ENCODE peak calls at places on chromosome 14, in eight cellular contexts. L, B, O, V, N, F, C and M are unnamed samples.
A peak's percentile ranks its signal among the peaks of the same experiment; 100 is the strongest.

GRCh38 chr14:23602181-23603095 is 23.8 kb upstream of the JPH4 start:
- DNase-seq in L (no peak), B (no peak), O (no peak), V (no peak), N (no peak), F (no peak), C (no peak), M (no peak)

GRCh38 chr14:106511411-106512198 is 985.2 kb downstream of the TMEM121 start:
- DNase-seq in L (no peak), B (no peak), O (no peak), V (no peak), N (no peak), F (no peak), C (no peak), M (no peak)

GRCh38 chr14:22829661-22830328 is at the start of gene MRPL52:
- DNase-seq in L (peak; percentile 91), B (peak; percentile 93), O (peak; percentile 87), V (peak; percentile 90), N (peak; percentile 77), F (no peak), C (peak; percentile 79), M (peak; percentile 92)

GRCh38 chr14:76516884-76517283 is 140.9 kb downstream of the ESRRB start:
- DNase-seq in L (no peak), B (no peak), O (no peak), V (no peak), N (no peak), F (no peak), C (no peak), M (no peak)

GRCh38 chr14:23645504-23645811 is 9.3 kb downstream of the DHRS2 start:
- DNase-seq in L (no peak), B (no peak), O (no peak), V (no peak), N (no peak), F (no peak), C (no peak), M (no peak)

GRCh38 chr14:97350894-97351713 is 553.9 kb downstream of the VRK1 start:
- DNase-seq in L (no peak), B (no peak), O (no peak), V (peak; percentile 40), N (no peak), F (no peak), C (no peak), M (no peak)

GRCh38 chr14:91919814-91920213 is 27.7 kb downstream of the FBLN5 start:
- DNase-seq in L (no peak), B (no peak), O (no peak), V (no peak), N (no peak), F (no peak), C (no peak), M (no peak)

GRCh38 chr14:74133833-74134481 is 49.2 kb downstream of the LIN52 start:
- DNase-seq in L (no peak), B (no peak), O (no peak), V (no peak), N (no peak), F (no peak), C (no peak), M (no peak)

GRCh38 chr14:65302571-65303184 is 109.9 kb upstream of the FUT8 start:
- DNase-seq in L (no peak), B (peak; percentile 46), O (no peak), V (peak; percentile 60), N (no peak), F (no peak), C (no peak), M (no peak)

GRCh38 chr14:50875359-50876090 is 3.7 kb downstream of the ABHD12B start:
- DNase-seq in L (no peak), B (no peak), O (no peak), V (no peak), N (peak; percentile 42), F (no peak), C (no peak), M (no peak)

GRCh38 chr14:84129028-84129427 is 1400.9 kb upstream of the FLRT2 start:
- DNase-seq in L (no peak), B (no peak), O (no peak), V (no peak), N (no peak), F (no peak), C (no peak), M (peak; percentile 28)

GRCh38 chr14:35046751-35047536 is 872 bp downstream of the FAM177A1 start:
- DNase-seq in L (peak; percentile 69), B (peak; percentile 77), O (peak; percentile 61), V (peak; percentile 58), N (no peak), F (no peak), C (peak; percentile 37), M (peak; percentile 60)

GRCh38 chr14:77918448-77918847 is 118.5 kb downstream of the ADCK1 start:
- DNase-seq in L (no peak), B (no peak), O (no peak), V (no peak), N (no peak), F (no peak), C (no peak), M (no peak)

GRCh38 chr14:78997811-78998210 is 827.6 kb downstream of the NRXN3 start:
- DNase-seq in L (no peak), B (peak; percentile 17), O (no peak), V (no peak), N (no peak), F (no peak), C (no peak), M (no peak)

GRCh38 chr14:35390577-35391387 is 13.8 kb downstream of the NFKBIA start:
- DNase-seq in L (peak; percentile 56), B (no peak), O (no peak), V (no peak), N (no peak), F (no peak), C (no peak), M (no peak)

GRCh38 chr14:35229084-35229483 is 63.1 kb upstream of the PSMA6 start:
- DNase-seq in L (no peak), B (no peak), O (no peak), V (no peak), N (no peak), F (no peak), C (no peak), M (no peak)

GRCh38 chr14:80974338-80975078 is 19.1 kb downstream of the TSHR start:
- DNase-seq in L (no peak), B (no peak), O (no peak), V (no peak), N (no peak), F (no peak), C (no peak), M (no peak)
- TF ChIP-seq POLR2AphosphoS5 in L (no peak), B (no peak), O (no peak), V (no peak), N (no peak), F (no peak), C (no peak), M (no peak)

GRCh38 chr14:26088260-26088659 is 509.6 kb downstream of the NOVA1 start:
- DNase-seq in L (no peak), B (no peak), O (no peak), V (no peak), N (no peak), F (no peak), C (no peak), M (no peak)
- TF ChIP-seq POLR2AphosphoS5 in L (no peak), B (no peak), O (no peak), V (no peak), N (no peak), F (no peak), C (no peak), M (no peak)

GRCh38 chr14:75279739-75280447 is 1.3 kb downstream of the FOS start:
- DNase-seq in L (no peak), B (peak; percentile 64), O (no peak), V (no peak), N (no peak), F (no peak), C (no peak), M (no peak)

GRCh38 chr14:75280448-75280830 is 1.8 kb downstream of the FOS start:
- DNase-seq in L (no peak), B (no peak), O (no peak), V (no peak), N (no peak), F (no peak), C (no peak), M (no peak)

GRCh38 chr14:75282166-75282547 is 3.5 kb downstream of the FOS start:
- DNase-seq in L (no peak), B (peak; percentile 59), O (no peak), V (no peak), N (no peak), F (no peak), C (no peak), M (no peak)

GRCh38 chr14:75281691-75282000 is 3.0 kb downstream of the FOS start:
- DNase-seq in L (no peak), B (no peak), O (no peak), V (no peak), N (no peak), F (no peak), C (no peak), M (no peak)

DNA sequence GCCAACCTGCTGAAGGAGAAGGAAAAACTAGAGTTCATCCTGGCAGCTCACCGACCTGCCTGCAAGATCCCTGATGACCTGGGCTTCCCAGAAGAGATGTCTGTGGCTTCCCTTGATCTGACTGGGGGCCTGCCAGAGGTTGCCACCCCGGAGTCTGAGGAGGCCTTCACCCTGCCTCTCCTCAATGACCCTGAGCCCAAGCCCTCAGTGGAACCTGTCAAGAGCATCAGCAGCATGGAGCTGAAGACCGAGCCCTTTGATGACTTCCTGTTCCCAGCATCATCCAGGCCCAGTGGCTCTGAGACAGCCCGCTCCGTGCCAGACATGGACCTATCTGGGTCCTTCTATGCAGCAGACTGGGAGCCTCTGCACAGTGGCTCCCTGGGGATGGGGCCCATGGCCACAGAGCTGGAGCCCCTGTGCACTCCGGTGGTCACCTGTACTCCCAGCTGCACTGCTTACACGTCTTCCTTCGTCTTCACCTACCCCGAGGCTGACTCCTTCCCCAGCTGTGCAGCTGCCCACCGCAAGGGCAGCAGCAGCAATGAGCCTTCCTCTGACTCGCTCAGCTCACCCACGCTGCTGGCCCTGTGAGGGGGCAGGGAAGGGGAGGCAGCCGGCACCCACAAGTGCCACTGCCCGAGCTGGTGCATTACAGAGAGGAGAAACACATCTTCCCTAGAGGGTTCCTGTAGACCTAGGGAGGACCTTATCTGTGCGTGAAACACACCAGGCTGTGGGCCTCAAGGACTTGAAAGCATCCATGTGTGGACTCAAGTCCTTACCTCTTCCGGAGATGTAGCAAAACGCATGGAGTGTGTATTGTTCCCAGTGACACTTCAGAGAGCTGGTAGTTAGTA is 2.4 kb downstream of the FOS start:
- DNase-seq in L (no peak), B (peak; percentile 58), O (no peak), V (no peak), N (no peak), F (no peak), C (no peak), M (no peak)
- TF ChIP-seq POLR2AphosphoS5 in L (peak; percentile 69), B (peak; percentile 88), O (peak; percentile 100), V (peak; percentile 16), N (no peak), F (no peak), C (no peak), M (no peak)

DNA sequence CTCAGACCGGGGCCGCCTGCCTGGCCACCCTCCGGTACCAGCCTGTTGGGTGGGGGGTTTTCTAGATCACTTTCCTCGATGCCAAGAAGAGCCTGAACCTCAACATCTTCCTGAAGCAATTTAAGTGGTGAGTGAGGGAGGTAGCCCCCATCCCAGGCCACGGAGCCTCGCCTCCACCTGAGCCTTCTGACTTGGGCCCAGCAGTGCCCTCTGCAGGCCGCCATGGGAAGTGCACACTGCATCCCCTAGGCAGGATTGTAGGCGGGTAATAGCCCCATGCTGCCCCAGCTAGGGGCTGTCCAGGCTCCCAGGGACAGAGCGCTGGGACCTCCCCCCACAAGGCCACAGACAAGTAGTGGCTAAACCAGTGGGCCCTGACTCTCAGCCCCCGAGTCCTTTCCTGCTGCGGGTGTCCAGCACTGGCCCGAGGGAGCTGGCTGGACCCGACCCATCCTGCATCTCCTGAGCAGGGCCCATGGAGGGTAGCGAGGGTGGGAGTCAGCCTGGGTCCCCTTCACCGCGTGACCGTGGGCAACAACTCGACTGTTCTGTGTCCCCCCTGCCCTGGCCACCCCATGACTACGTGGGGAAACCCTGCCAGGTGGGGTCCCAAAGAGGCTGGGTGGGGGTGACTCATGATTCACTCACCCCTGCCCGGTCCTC is 15.3 kb upstream of the ADSS1 start:
- DNase-seq in L (peak; percentile 64), B (peak; percentile 78), O (no peak), V (peak; percentile 81), N (peak; percentile 99), F (no peak), C (peak; percentile 99), M (no peak)
- TF ChIP-seq POLR2AphosphoS5 in L (no peak), B (peak; percentile 54), O (no peak), V (no peak), N (no peak), F (no peak), C (no peak), M (no peak)